ENCODE peak calls at places on chromosome X, in four cellular contexts. E, F, Y and V are unnamed samples.
A peak's percentile ranks its signal among the peaks of the same experiment; 100 is the strongest.

GRCh38 chrX:39642071-39642470 is 455.7 kb downstream of the BCOR start:
- DNase-seq in Y (peak; percentile 52), F (no peak), E (no peak), V (no peak)

GRCh38 chrX:9048801-9049200 is 14.9 kb upstream of the FAM9B start:
- DNase-seq in Y (no peak), F (no peak), E (no peak), V (no peak)

GRCh38 chrX:107673933-107674479 is 45.7 kb downstream of the PRPS1 start:
- DNase-seq in E (no peak), Y (no peak), F (no peak), V (peak; percentile 93)

GRCh38 chrX:103175944-103176753 is 38.8 kb upstream of the BEX4 start:
- DNase-seq in Y (peak; percentile 64), E (peak; percentile 39), F (no peak), V (no peak)

GRCh38 chrX:102155806-102156179 is at the start of gene BEX5:
- DNase-seq in F (no peak), E (peak; percentile 61), Y (peak; percentile 80), V (no peak)

GRCh38 chrX:118254611-118255010 is 91.3 kb upstream of the WDR44 start:
- DNase-seq in E (peak; percentile 50), F (no peak), Y (peak; percentile 66), V (no peak)

GRCh38 chrX:21528076-21528475 is 130.1 kb downstream of the KLHL34 start:
- DNase-seq in Y (no peak), E (no peak), F (no peak), V (no peak)

GRCh38 chrX:40544343-40545250 is 36.2 kb upstream of the ATP6AP2 start:
- DNase-seq in F (no peak), E (no peak), Y (no peak), V (peak; percentile 11)

GRCh38 chrX:71871367-71871766 is 39.3 kb upstream of the NHSL2 start:
- DNase-seq in F (peak; percentile 17), E (no peak), Y (no peak), V (no peak)

GRCh38 chrX:139851730-139852129 is 81.1 kb downstream of the ATP11C start:
- DNase-seq in Y (no peak), E (no peak), F (peak; percentile 20), V (no peak)

GRCh38 chrX:30561191-30561590 is 16.4 kb downstream of the TASL start:
- DNase-seq in F (no peak), E (no peak), Y (peak; percentile 50), V (no peak)

GRCh38 chrX:116694046-116694445 is 231.3 kb upstream of the CT83 start:
- DNase-seq in Y (no peak), E (no peak), F (no peak), V (no peak)

GRCh38 chrX:101482296-101482695 is 3.0 kb upstream of the ARMCX4 start:
- DNase-seq in F (peak; percentile 27), Y (no peak), E (no peak), V (no peak)

GRCh38 chrX:1486749-1487361 is 34.1 kb upstream of the ASMTL start:
- DNase-seq in E (no peak), F (no peak), Y (no peak), V (no peak)

GRCh38 chrX:275967-276587 is 5.1 kb upstream of the PLCXD1 start:
- DNase-seq in E (peak; percentile 56), F (no peak), Y (peak; percentile 73), V (no peak)

GRCh38 chrX:427812-428725 is 41.4 kb upstream of the PPP2R3B start:
- DNase-seq in E (peak; percentile 50), Y (peak; percentile 49), F (no peak), V (no peak)

GRCh38 chrX:97060019-97060418 is 176.3 kb downstream of the RPA4 start:
- DNase-seq in E (peak; percentile 0), Y (peak; percentile 69), F (no peak), V (no peak)

GRCh38 chrX:148649145-148649645 is 148.8 kb downstream of the AFF2 start:
- DNase-seq in F (no peak), Y (no peak), E (no peak), V (no peak)

GRCh38 chrX:50430917-50431316 is 39.7 kb downstream of the DGKK start:
- DNase-seq in E (no peak), Y (no peak), F (no peak), V (no peak)

GRCh38 chrX:106481341-106481740 is 130.4 kb upstream of the RADX start:
- DNase-seq in Y (peak; percentile 79), E (peak; percentile 48), F (peak; percentile 4), V (no peak)

GRCh38 chrX:112359906-112360305 is 277.3 kb upstream of the TRPC5 start:
- DNase-seq in Y (no peak), F (no peak), E (no peak), V (no peak)

GRCh38 chrX:84248226-84248625 is 60.2 kb upstream of the RPS6KA6 start:
- DNase-seq in E (no peak), Y (no peak), F (no peak), V (peak; percentile 12)

DNA sequence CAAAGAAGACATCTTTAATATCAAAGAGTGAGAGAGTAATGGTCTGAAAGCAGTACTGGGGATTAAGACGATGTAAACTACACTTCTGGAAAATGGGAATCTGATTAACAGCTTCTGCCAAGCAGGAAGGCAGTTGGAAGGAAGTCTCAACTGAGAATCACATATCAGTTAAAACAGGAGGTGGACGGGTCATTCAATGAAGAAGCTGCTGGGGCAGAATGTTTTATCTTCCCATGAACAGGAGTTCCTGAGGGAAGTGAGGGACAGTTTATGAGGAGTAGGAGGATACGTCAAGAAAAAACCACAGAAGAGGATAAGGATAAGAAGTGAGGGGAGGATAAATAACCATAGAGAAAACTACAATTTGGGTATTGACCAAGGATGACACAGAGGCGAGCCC is 38.7 kb upstream of the MAGEA10 start:
- DNase-seq in E (no peak), Y (no peak), F (no peak), V (no peak)
- H3K4me3 ChIP-seq in E (no peak overlapping the region), Y (no peak overlapping the region), F (no peak overlapping the region), V (no peak overlapping the region)

GRCh38 chrX:73758253-73758652 is 195.3 kb downstream of the CHIC1 start:
- DNase-seq in E (no peak), F (no peak), Y (no peak), V (no peak)
- H3K4me3 ChIP-seq in E (no peak overlapping the region), F (no peak overlapping the region), Y (no peak overlapping the region), V (no peak overlapping the region)

GRCh38 chrX:18422886-18423285 is 2.5 kb upstream of the CDKL5 start:
- DNase-seq in E (no peak), F (no peak), Y (no peak), V (no peak)

GRCh38 chrX:18424482-18425198 is 768 bp upstream of the CDKL5 start:
- DNase-seq in F (no peak), Y (peak; percentile 53), E (no peak), V (peak; percentile 32)

GRCh38 chrX:18426004-18426320 is 554 bp downstream of the CDKL5 start:
- DNase-seq in E (no peak), Y (peak; percentile 30), F (no peak), V (no peak)

GRCh38 chrX:18425199-18426003 is at the start of gene CDKL5:
- DNase-seq in E (peak; percentile 93), F (peak; percentile 86), Y (peak; percentile 96), V (peak; percentile 87)

GRCh38 chrX:18428006-18428405 is 2.6 kb downstream of the CDKL5 start:
- DNase-seq in E (no peak), Y (no peak), F (no peak), V (no peak)
- H3K4me3 ChIP-seq in E (no peak overlapping the region), Y (no peak overlapping the region), F (no peak overlapping the region), V (no peak overlapping the region)

DNA sequence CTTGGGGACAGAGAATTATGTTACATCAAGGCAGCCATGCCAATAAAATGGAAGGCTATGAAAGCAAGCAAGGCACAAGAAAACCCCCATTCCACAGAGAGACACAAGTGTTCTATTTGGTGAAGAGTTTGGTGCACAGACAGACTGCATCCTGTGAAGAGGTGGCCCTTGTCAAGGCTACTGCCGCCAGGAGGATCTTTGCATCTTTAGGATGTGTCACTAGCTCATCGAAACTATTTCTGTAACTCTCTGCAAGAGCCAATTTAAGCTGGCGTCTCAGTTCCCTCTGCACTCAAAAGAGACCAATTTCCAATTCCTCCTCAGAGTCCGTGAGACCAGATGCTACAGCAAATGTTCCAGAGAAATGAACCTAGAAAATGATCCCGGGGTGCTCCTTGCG is 91.0 kb downstream of the PHKA2 start:
- DNase-seq in Y (no peak), E (no peak), F (no peak), V (no peak)
- H3K4me3 ChIP-seq in Y (no peak overlapping the region), E (no peak overlapping the region), F (no peak overlapping the region), V (no peak overlapping the region)

DNA sequence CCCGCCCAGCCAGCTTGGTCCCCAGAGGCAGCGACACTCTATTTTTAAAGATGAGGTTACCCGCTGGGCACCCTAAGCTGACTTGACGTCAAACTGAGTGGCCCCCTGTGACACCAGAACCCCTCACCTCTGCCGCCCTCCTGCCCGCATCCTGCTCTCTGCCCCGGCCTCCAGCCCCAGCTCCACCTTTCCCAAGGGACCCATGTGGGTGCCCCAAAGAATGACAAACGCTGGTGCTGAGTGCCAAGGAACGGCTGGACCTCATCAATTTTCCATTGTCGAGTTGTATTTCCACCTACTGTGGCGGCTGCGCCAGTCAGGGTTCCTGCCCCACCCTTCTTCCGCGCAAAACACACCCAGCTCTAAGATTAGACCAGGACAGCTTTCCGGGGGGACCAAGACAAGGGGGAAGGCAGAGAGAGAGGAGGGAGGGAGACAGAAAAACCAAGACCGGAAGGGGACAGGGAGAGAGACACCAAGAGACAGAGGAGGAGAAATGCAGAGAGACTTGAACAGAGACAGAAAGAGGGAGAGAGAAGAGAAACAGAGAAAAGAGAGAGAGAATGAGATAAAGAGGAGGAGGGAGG is 2.0 kb downstream of the PRKX start:
- DNase-seq in F (no peak), Y (no peak), E (no peak), V (no peak)
- H3K4me3 ChIP-seq in F (no peak overlapping the region), Y (peak overlapping the region; percentile 76), E (peak overlapping the region; percentile 67), V (peak overlapping the region; percentile 63)